ENCODE peak calls at places on chromosomes 11 and 22, in nine cellular contexts. Y is CD4-positive, alpha-beta T cell; C is adrenal gland; T is lower lobe of right lung; O is MM.1S; Q is heart left ventricle; B is left ventricle myocardium inferior; V is AG04450; W is heart right ventricle. I is an unnamed sample.

GRCh38 chr11:44607324-44607962 is 42.0 kb downstream of the CD82 start:
- DNase-seq in Y (no peak), C (no peak), T (no peak), O (no peak), Q (no peak), B (no peak), V (no peak), W (no peak), I (no peak)

GRCh38 chr11:40186401-40187091 is 1272.9 kb downstream of the LRRC4C start:
- DNase-seq in Y (no peak), C (no peak), T (no peak), O (no peak), Q (no peak), B (no peak), V (no peak), W (no peak), I (no peak)

GRCh38 chr11:78567209-78567608 is 7.5 kb downstream of the NARS2 start:
- DNase-seq in Y (no peak), C (no peak), T (no peak), O (no peak), Q (no peak), B (no peak), V (no peak), W (no peak), I (no peak)

GRCh38 chr11:19953342-19953741 is 206.9 kb downstream of the DBX1 start:
- DNase-seq in Y (no peak), C (no peak), T (no peak), O (no peak), Q (no peak), B (no peak), V (no peak), W (no peak), I (no peak)

GRCh38 chr11:16791494-16791961 is 53.1 kb downstream of the C11orf58 start:
- DNase-seq in Y (no peak), C (peak), T (peak), O (no peak), Q (no peak), B (no peak), V (peak), W (no peak), I (no peak)

GRCh38 chr22:19793656-19794310 is 33.2 kb downstream of the TBX1 start:
- DNase-seq in Y (no peak), C (no peak), T (no peak), O (no peak), Q (no peak), B (no peak), V (no peak), W (no peak), I (no peak)

GRCh38 chr11:76601272-76601671 is 69.3 kb downstream of the LRRC32 start:
- DNase-seq in Y (no peak), C (no peak), T (no peak), O (no peak), Q (no peak), B (no peak), V (no peak), W (no peak), I (no peak)

GRCh38 chr11:116962108-116962507 is 124.7 kb upstream of the APOA1 start:
- DNase-seq in Y (no peak), C (no peak), T (no peak), O (no peak), Q (no peak), B (no peak), V (no peak), W (no peak), I (no peak)

GRCh38 chr11:29518389-29519174 is 498.2 kb downstream of the KCNA4 start:
- DNase-seq in Y (no peak), C (no peak), T (peak), O (peak), Q (no peak), B (no peak), V (no peak), W (no peak), I (no peak)

GRCh38 chr11:70313945-70314344 is 43.5 kb downstream of the PPFIA1 start:
- DNase-seq in Y (no peak), C (no peak), T (no peak), O (no peak), Q (no peak), B (no peak), V (no peak), W (no peak), I (no peak)

GRCh38 chr11:1924646-1925372 is 5.3 kb downstream of the TNNT3 start:
- DNase-seq in Y (no peak), C (no peak), T (no peak), O (no peak), Q (no peak), B (no peak), V (no peak), W (no peak), I (no peak)

DNA sequence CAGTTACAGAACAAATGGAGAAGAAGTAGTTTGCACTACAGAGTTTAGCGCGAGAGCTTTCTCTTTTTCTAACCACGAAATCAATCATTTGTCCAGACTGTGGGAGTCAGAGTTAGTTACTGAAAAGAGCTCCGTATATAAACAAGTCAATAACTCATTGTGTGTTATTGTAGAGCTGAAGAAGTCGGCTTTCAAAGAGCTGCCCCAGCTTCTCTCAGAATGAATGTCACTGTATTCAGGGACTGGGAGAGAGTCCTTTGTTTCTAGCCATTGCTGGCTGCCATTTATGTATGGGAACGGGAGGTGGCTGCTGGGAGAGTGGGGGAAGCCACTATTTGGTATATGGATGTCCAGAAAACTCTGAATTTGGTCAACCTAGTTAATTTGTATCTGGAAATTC is 227.7 kb downstream of the DCDC1 start:
- DNase-seq in Y (no peak), C (no peak), T (no peak), O (no peak), Q (no peak), B (no peak), V (no peak), W (no peak), I (no peak)
- H3K27ac ChIP-seq in Y (no peak), C (no peak), T (no peak), O (no peak), Q (no peak), B (no peak), V (no peak), W (no peak), I (no peak)

GRCh38 chr22:23282089-23282501 is 101.8 kb downstream of the BCR start:
- DNase-seq in Y (no peak), C (peak), T (peak), O (no peak), Q (peak), B (peak), V (peak), W (peak), I (no peak)
- H3K27ac ChIP-seq in Y (no peak), C (peak), T (peak), O (no peak), Q (peak), B (peak), V (peak), W (peak), I (no peak)

GRCh38 chr22:21951062-21951461 is 1.6 kb downstream of the PPM1F start:
- DNase-seq in Y (no peak), C (no peak), T (no peak), O (no peak), Q (no peak), B (no peak), V (no peak), W (no peak), I (no peak)
- H3K27ac ChIP-seq in Y (no peak), C (no peak), T (peak), O (no peak), Q (peak), B (peak), V (no peak), W (peak), I (no peak)

GRCh38 chr11:45803981-45804805 is 756 bp upstream of the SLC35C1 start:
- DNase-seq in Y (peak), C (peak), T (peak), O (peak), Q (peak), B (peak), V (no peak), W (peak), I (peak)
- H3K27ac ChIP-seq in Y (peak), C (peak), T (peak), O (peak), Q (peak), B (peak), V (peak), W (peak), I (peak)

GRCh38 chr22:39958916-39959639 is 1.1 kb upstream of the TMA7B start:
- DNase-seq in Y (no peak), C (no peak), T (no peak), O (no peak), Q (no peak), B (no peak), V (no peak), W (no peak), I (no peak)

GRCh38 chr22:39962071-39962470 is 1.9 kb downstream of the TMA7B start:
- DNase-seq in Y (no peak), C (no peak), T (no peak), O (no peak), Q (no peak), B (no peak), V (no peak), W (no peak), I (no peak)

GRCh38 chr22:39960791-39961746 is 872 bp downstream of the TMA7B start:
- DNase-seq in Y (peak), C (no peak), T (no peak), O (peak), Q (no peak), B (no peak), V (peak), W (no peak), I (peak)

GRCh38 chr22:39958009-39958711 is 2.0 kb upstream of the TMA7B start:
- DNase-seq in Y (no peak), C (no peak), T (no peak), O (no peak), Q (no peak), B (no peak), V (no peak), W (no peak), I (no peak)

GRCh38 chr22:39959640-39960447 is at the start of gene TMA7B:
- DNase-seq in Y (peak), C (peak), T (no peak), O (no peak), Q (no peak), B (no peak), V (peak), W (no peak), I (no peak)
- H3K27ac ChIP-seq in Y (peak), C (no peak), T (no peak), O (peak), Q (no peak), B (no peak), V (peak), W (no peak), I (peak)

GRCh38 chr11:65287601-65288000 is 25.8 kb downstream of the POLA2 start:
- DNase-seq in Y (no peak), C (no peak), T (no peak), O (no peak), Q (no peak), B (no peak), V (no peak), W (no peak), I (no peak)

GRCh38 chr11:65291613-65292012 is 23.1 kb upstream of the CDC42EP2 start:
- DNase-seq in Y (no peak), C (no peak), T (no peak), O (no peak), Q (no peak), B (no peak), V (no peak), W (no peak), I (no peak)

GRCh38 chr11:65286686-65287085 is 24.9 kb downstream of the POLA2 start:
- DNase-seq in Y (no peak), C (no peak), T (no peak), O (no peak), Q (no peak), B (no peak), V (no peak), W (no peak), I (no peak)

GRCh38 chr11:65290448-65291165 is 24.1 kb upstream of the CDC42EP2 start:
- DNase-seq in Y (no peak), C (peak), T (peak), O (no peak), Q (peak), B (peak), V (peak), W (peak), I (no peak)

GRCh38 chr11:65288706-65289536 is 25.7 kb upstream of the CDC42EP2 start:
- DNase-seq in Y (no peak), C (no peak), T (no peak), O (no peak), Q (peak), B (peak), V (no peak), W (peak), I (no peak)
- H3K27ac ChIP-seq in Y (no peak), C (no peak), T (peak), O (no peak), Q (peak), B (peak), V (peak), W (no peak), I (no peak)

DNA sequence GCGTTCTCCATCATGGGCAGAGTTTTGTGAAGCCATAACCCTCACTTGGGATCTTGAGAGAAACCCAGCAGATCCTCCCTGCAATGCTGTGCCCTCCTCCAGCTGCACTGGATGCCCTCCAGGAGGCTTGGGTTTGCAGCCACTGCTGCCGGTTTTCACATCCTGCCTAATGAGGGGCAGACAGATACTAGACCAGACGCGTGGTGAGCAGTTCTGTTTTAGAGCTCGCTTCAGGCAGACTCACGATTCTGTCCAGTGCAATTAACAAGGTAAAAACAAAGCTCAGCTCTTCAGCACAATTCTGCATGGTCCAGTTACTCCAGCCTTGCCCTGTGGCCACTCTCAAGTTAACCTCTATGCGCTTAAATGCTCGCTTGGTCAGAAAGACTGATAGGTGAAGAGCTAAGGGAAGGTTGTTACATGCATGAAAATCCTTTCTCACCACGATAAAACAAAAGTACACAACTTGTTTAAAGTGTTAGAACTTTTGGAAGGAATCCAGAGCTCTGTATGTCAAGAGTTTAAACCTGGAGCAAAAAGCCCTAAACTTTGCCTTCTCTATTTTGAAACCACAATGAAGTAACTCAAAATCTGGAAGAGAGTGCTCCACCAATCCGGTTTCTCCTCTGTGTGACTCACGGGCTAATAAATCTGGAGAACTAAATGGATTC is 292.3 kb upstream of the FAT3 start:
- DNase-seq in Y (no peak), C (no peak), T (no peak), O (no peak), Q (no peak), B (no peak), V (no peak), W (no peak), I (no peak)
- H3K27ac ChIP-seq in Y (no peak), C (no peak), T (no peak), O (no peak), Q (no peak), B (no peak), V (no peak), W (no peak), I (no peak)

GRCh38 chr11:64619196-64619595 is 28.2 kb downstream of the SLC22A12 start:
- DNase-seq in Y (no peak), C (no peak), T (peak), O (no peak), Q (no peak), B (no peak), V (no peak), W (no peak), I (no peak)
- H3K27ac ChIP-seq in Y (no peak), C (peak), T (peak), O (no peak), Q (no peak), B (no peak), V (no peak), W (no peak), I (no peak)

GRCh38 chr22:21570398-21570797 is 2.9 kb downstream of the UBE2L3 start:
- DNase-seq in Y (no peak), C (no peak), T (no peak), O (no peak), Q (no peak), B (no peak), V (no peak), W (no peak), I (no peak)
- H3K27ac ChIP-seq in Y (no peak), C (no peak), T (no peak), O (no peak), Q (no peak), B (no peak), V (no peak), W (no peak), I (no peak)